ENCODE peak calls at places on chromosomes 11 and 22, in six cellular contexts. S, I, T, M, Z and K are unnamed samples.

GRCh38 chr22:33867118-33867863 is 53.0 kb downstream of the LARGE1 start:
- DNase-seq in Z (no peak), M (no peak), T (no peak), I (no peak), S (no peak), K (no peak)

GRCh38 chr11:78420255-78420764 is 2.7 kb upstream of the GAB2 start:
- DNase-seq in Z (peak), M (no peak), T (peak), S (peak), I (no peak), K (no peak)

GRCh38 chr11:8283510-8284272 is 20.0 kb upstream of the LMO1 start:
- DNase-seq in I (no peak), T (no peak), M (no peak), S (peak), Z (peak), K (no peak)

GRCh38 chr11:122242731-122243130 is 126.7 kb upstream of the BLID start:
- DNase-seq in M (no peak), I (no peak), T (no peak), Z (no peak), S (no peak), K (no peak)

GRCh38 chr22:25736378-25737011 is 5.5 kb upstream of the MYO18B start:
- DNase-seq in S (no peak), I (no peak), M (no peak), T (no peak), Z (no peak), K (no peak)

GRCh38 chr11:69351460-69351859 is 57.5 kb downstream of the MYEOV start:
- DNase-seq in M (peak), T (no peak), S (peak), Z (no peak), I (no peak), K (no peak)

GRCh38 chr11:119795231-119795630 is 66.2 kb upstream of the NECTIN1 start:
- DNase-seq in Z (no peak), T (no peak), S (peak), I (no peak), M (peak), K (no peak)

GRCh38 chr22:31692186-31692886 is 30.3 kb upstream of the PISD start:
- DNase-seq in M (peak), T (no peak), Z (no peak), S (no peak), I (no peak), K (no peak)

GRCh38 chr11:118663381-118663780 is 16.1 kb downstream of the TREH start:
- DNase-seq in M (no peak), S (no peak), I (no peak), T (no peak), Z (no peak), K (no peak)

GRCh38 chr11:57407010-57407409 is 16.6 kb upstream of the PRG2 start:
- DNase-seq in I (no peak), S (no peak), Z (no peak), M (no peak), T (no peak), K (no peak)

GRCh38 chr11:27977031-27977430 is 130.9 kb downstream of the KIF18A start:
- DNase-seq in T (no peak), M (peak), Z (no peak), I (no peak), S (peak), K (no peak)

GRCh38 chr11:71249301-71249700 is 3.1 kb downstream of the SHANK2 start:
- DNase-seq in T (no peak), S (no peak), Z (no peak), I (no peak), M (no peak), K (no peak)

GRCh38 chr11:104529213-104529612 is 365.3 kb upstream of the PDGFD start:
- DNase-seq in T (no peak), I (no peak), S (no peak), M (no peak), Z (no peak), K (no peak)

GRCh38 chr11:36177837-36178236 is 111.4 kb downstream of the COMMD9 start:
- DNase-seq in M (no peak), S (no peak), I (no peak), Z (no peak), T (no peak), K (no peak)

GRCh38 chr11:72940417-72940816 is 126.2 kb downstream of the ATG16L2 start:
- DNase-seq in Z (no peak), S (no peak), T (no peak), I (no peak), M (no peak), K (no peak)

GRCh38 chr11:16739326-16739875 is 954 bp downstream of the C11orf58 start:
- DNase-seq in T (no peak), I (no peak), M (peak), Z (no peak), S (peak), K (no peak)

GRCh38 chr22:42754658-42755057 is 34.0 kb upstream of the A4GALT start:
- DNase-seq in S (no peak), T (no peak), M (peak), I (no peak), Z (no peak), K (no peak)

GRCh38 chr11:93020248-93021088 is 51.0 kb downstream of the MTNR1B start:
- DNase-seq in S (peak), I (no peak), M (peak), T (no peak), Z (no peak), K (no peak)

GRCh38 chr22:38219644-38220043 is 17.9 kb downstream of the MAFF start:
- DNase-seq in I (no peak), M (no peak), Z (peak), T (no peak), S (no peak), K (no peak)

GRCh38 chr11:18772211-18772610 is 19.4 kb downstream of the PTPN5 start:
- DNase-seq in I (no peak), M (no peak), Z (peak), T (no peak), S (no peak), K (no peak)

GRCh38 chr11:22930816-22931594 is 70.7 kb upstream of the CCDC179 start:
- DNase-seq in T (no peak), I (no peak), S (no peak), Z (no peak), M (no peak), K (no peak)

GRCh38 chr22:40263191-40263590 is 83.1 kb upstream of the ADSL start:
- DNase-seq in S (peak), Z (no peak), I (no peak), T (no peak), M (no peak), K (no peak)

GRCh38 chr22:25762147-25762546 is 20.2 kb downstream of the MYO18B start:
- DNase-seq in M (no peak), T (no peak), S (peak), Z (no peak), I (no peak), K (no peak)

GRCh38 chr11:23502389-23502788 is 642.1 kb upstream of the CCDC179 start:
- DNase-seq in T (no peak), I (no peak), Z (no peak), M (no peak), S (no peak), K (no peak)

GRCh38 chr11:96149743-96150555 is 193.0 kb downstream of the MAML2 start:
- DNase-seq in I (no peak), M (peak), T (no peak), S (no peak), Z (no peak), K (no peak)

GRCh38 chr11:73950869-73951710 is at the start of gene DNAJB13:
- DNase-seq in Z (peak), I (no peak), S (peak), M (peak), T (no peak), K (no peak)

GRCh38 chr22:23037429-23038333 is 32.6 kb upstream of the GNAZ start:
- DNase-seq in S (no peak), M (no peak), T (no peak), I (no peak), Z (no peak), K (no peak)

GRCh38 chr11:126405374-126405773 is 49.9 kb downstream of the ST3GAL4 start:
- DNase-seq in T (no peak), M (peak), Z (no peak), I (no peak), S (no peak), K (no peak)

GRCh38 chr22:36325163-36326031 is 62.4 kb downstream of the MYH9 start:
- DNase-seq in Z (no peak), S (no peak), I (no peak), T (no peak), M (peak), K (peak)

GRCh38 chr11:68506908-68507307 is 46.4 kb downstream of the PPP6R3 start:
- DNase-seq in S (peak), I (no peak), Z (no peak), T (no peak), M (no peak), K (no peak)

GRCh38 chr11:126809514-126810289 is 190.9 kb downstream of the KIRREL3 start:
- DNase-seq in M (no peak), Z (no peak), I (no peak), T (no peak), S (peak), K (no peak)

GRCh38 chr11:25206762-25207161 is 709.9 kb downstream of the LUZP2 start:
- DNase-seq in S (no peak), I (no peak), M (no peak), Z (no peak), T (no peak), K (no peak)

GRCh38 chr11:130180491-130180890 is 20.9 kb downstream of the ST14 start:
- DNase-seq in Z (no peak), T (no peak), S (no peak), M (peak), I (no peak), K (no peak)

GRCh38 chr11:93051181-93051580 is 81.7 kb downstream of the MTNR1B start:
- DNase-seq in I (no peak), S (no peak), M (no peak), Z (no peak), T (no peak), K (no peak)

GRCh38 chr11:19602906-19603305 is 109.7 kb upstream of the NAV2 start:
- DNase-seq in S (no peak), T (no peak), M (no peak), I (no peak), Z (no peak), K (no peak)

DNA sequence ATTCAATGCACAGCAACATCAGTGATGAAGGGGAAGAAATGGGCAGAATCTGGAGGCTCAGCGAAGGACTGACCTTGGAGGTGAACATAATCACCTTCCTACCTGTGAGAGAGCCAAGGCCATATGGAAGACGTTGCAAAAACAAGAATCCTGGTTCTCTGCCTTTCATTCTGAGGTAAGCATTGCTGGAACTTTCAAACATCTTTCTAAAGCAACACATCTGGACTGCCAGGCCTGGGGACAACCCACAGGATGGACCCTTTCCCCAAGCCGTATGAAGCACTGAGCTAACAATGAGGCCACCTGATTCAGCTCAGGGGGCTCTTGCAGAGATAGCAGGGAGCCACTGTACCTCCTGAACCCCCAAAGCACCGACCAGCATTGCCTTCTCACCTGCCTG is 70.5 kb downstream of the ETS1 start:
- DNase-seq in S (no peak), T (no peak), Z (no peak), I (no peak), M (no peak), K (no peak)
- H3K4me3 ChIP-seq in S (no peak), T (peak), Z (no peak), I (peak), M (no peak), K (peak)

DNA sequence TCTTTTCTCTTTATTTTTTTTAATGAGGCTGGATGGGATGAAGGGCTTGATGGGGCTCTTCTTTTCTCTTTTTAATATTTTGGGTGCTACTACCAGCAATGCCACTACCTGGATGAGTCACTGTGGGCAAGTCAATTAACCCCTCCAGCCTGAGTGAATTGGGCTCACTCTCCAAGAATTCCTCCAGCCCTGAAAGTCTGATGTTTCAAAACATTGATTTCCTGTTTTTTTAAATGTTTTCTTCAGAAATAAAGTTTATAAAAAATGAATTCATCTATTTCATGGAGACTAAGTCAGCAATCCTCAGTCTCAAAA is 812 bp upstream of the OR5A2 start:
- DNase-seq in T (no peak), S (peak), I (no peak), M (peak), Z (no peak), K (no peak)
- H3K27ac ChIP-seq in T (no peak), S (no peak), I (no peak), M (no peak), Z (no peak), K (no peak)

DNA sequence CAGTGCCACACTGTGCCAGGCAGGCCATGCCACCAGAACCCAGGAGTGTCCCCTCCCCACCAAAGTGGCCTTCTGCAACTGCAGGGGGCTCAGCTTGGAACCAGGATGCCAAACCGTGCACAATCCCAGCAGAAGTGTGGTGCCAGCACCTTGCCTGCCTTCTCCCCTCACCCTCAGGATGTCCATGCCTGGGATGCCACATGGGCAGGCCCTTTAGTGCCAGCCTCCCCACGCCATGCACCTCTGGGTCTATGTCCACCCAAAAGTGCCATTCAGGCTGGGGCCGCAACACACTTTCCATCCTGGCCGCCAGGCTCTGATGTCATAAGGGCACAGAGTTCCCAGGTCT is 8.7 kb upstream of the TBC1D22A start:
- DNase-seq in M (no peak), T (no peak), S (no peak), Z (no peak), I (no peak), K (no peak)
- H3K4me3 ChIP-seq in M (no peak), T (no peak), S (no peak), Z (no peak), I (no peak), K (peak)

GRCh38 chr22:19108807-19109197 is 13.4 kb downstream of the DGCR2 start:
- DNase-seq in Z (no peak), S (no peak), I (no peak), T (no peak), M (peak), K (no peak)
- H3K27ac ChIP-seq in Z (no peak), S (no peak), I (peak), T (peak), M (peak), K (no peak)

GRCh38 chr22:46513908-46514550 is 23.4 kb downstream of the CELSR1 start:
- DNase-seq in Z (no peak), I (no peak), M (peak), T (no peak), S (no peak), K (no peak)

GRCh38 chr22:46516638-46517037 is 20.8 kb downstream of the CELSR1 start:
- DNase-seq in T (no peak), S (no peak), I (no peak), M (no peak), Z (no peak), K (no peak)

GRCh38 chr22:46515208-46516111 is 22.0 kb downstream of the CELSR1 start:
- DNase-seq in M (peak), S (peak), Z (no peak), T (no peak), I (no peak), K (no peak)

GRCh38 chr22:46512683-46513082 is 24.7 kb downstream of the CELSR1 start:
- DNase-seq in S (no peak), I (no peak), T (no peak), M (no peak), Z (no peak), K (no peak)

DNA sequence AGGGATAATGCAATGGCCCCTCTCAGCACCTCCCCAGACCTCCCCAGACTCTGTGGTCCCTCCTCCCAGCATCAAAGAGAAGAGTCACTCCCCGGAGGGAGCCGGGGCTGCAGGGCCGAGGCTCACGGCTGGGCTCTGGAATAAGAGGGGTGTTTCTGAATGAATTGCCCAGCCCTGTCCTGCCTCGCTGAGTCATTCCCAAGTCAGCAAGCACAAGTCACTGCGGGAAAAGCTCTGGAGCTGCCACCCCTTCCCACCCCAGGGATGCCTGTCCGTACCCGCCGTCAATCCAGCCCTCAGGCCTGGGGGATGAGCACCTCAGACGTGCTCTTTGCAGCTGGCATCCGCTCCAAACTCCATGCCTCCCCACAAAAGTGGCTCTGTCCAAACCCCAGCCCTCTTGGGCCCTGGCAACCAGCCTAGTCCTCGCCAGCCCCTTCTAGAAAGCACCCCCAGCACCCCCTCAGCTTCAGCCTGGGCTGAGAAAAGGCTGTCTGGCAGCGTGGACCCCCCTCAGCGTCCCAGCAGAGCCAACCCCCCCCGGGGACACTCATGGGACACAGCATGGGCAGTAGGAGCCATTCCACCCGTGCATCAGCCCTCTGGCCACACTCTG is 22.7 kb downstream of the CELSR1 start:
- DNase-seq in M (peak), S (peak), I (no peak), Z (no peak), T (no peak), K (no peak)
- H3K4me3 ChIP-seq in M (peak), S (no peak), I (no peak), Z (no peak), T (no peak), K (no peak)

GRCh38 chr11:11844272-11844671 is 2.5 kb downstream of the USP47 start:
- DNase-seq in T (no peak), Z (no peak), S (no peak), I (no peak), M (no peak), K (no peak)
- H3K27ac ChIP-seq in T (peak), Z (no peak), S (no peak), I (peak), M (peak), K (peak)

GRCh38 chr11:66267039-66267378 is 1.4 kb upstream of the RAB1B start:
- DNase-seq in I (no peak), S (no peak), M (no peak), T (no peak), Z (peak), K (no peak)

GRCh38 chr11:66265531-66266377 is 2.7 kb upstream of the RAB1B start:
- DNase-seq in S (no peak), I (no peak), T (no peak), M (no peak), Z (no peak), K (no peak)

GRCh38 chr11:66267379-66268209 is 845 bp upstream of the RAB1B start:
- DNase-seq in T (peak), Z (peak), M (peak), I (peak), S (peak), K (peak)

GRCh38 chr11:66264893-66265292 is 3.5 kb upstream of the RAB1B start:
- DNase-seq in I (no peak), Z (peak), M (no peak), T (no peak), S (peak), K (no peak)

DNA sequence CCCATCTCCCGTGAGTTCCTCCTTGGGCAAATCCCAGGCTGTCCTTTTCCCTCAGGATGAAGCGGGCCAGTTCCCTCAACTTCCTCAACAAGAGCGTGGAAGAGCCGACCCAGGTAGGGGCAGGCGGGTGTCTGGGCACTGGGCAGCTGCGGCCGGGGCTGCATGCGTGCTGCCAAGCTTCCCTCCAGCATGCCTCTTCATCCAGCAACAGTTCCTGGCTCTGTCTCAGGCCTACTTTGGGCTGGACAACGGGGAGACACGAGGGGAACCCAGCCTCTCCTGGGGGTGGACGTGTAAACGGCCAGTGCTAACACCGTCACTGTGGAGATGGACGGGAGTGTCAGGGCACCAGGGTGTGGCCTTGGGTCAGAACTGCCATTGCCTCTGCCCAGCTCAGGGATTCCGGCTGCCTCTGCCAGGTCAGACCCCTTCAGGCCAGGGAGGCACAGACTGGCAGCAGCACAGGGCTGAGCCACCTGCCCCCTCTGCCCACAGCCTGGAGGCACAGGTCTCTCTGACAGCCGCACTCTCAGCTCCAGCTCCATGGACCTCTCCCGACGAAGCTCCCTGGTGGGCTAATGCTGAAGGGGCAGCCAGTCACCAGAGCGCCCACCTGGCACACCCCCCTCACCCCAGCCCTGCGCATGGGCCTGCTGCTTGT is 1.9 kb upstream of the RAB1B start:
- DNase-seq in T (no peak), Z (no peak), I (no peak), S (no peak), M (no peak), K (no peak)
- H3K4me3 ChIP-seq in T (no peak), Z (no peak), I (no peak), S (no peak), M (no peak), K (peak)